ENCODE peak calls at places on chromosome 16, in four cellular contexts. One of them, this sample, is unnamed.
A peak's percentile ranks its signal among the peaks of the same experiment; 100 is the strongest.

GRCh38 chr16:27644165-27644564 is 94.2 kb downstream of the KATNIP start:
- DNase-seq in K562: no peak
- DNase-seq in HL-60: no peak
- DNase-seq in GM12878: no peak
- DNase-seq in this sample: no peak

GRCh38 chr16:47694543-47694942 is 233.4 kb downstream of the PHKB start:
- DNase-seq in K562: no peak
- DNase-seq in HL-60: no peak
- DNase-seq in GM12878: no peak
- DNase-seq in this sample: no peak

GRCh38 chr16:83878838-83879237 is 20.1 kb upstream of the MLYCD start:
- DNase-seq in K562: no peak
- DNase-seq in HL-60: peak; percentile 30
- DNase-seq in GM12878: no peak
- DNase-seq in this sample: no peak

GRCh38 chr16:65176603-65177002 is 54.7 kb upstream of the CDH11 start:
- DNase-seq in K562: no peak
- DNase-seq in HL-60: no peak
- DNase-seq in GM12878: no peak
- DNase-seq in this sample: no peak

GRCh38 chr16:77171750-77172635 is 19.0 kb upstream of the MON1B start:
- DNase-seq in K562: peak; percentile 59
- DNase-seq in HL-60: peak; percentile 38
- DNase-seq in GM12878: no peak
- DNase-seq in this sample: no peak

GRCh38 chr16:17470002-17470870 is 524 bp downstream of the XYLT1 start:
- DNase-seq in K562: peak; percentile 50
- DNase-seq in HL-60: no peak
- DNase-seq in GM12878: no peak
- DNase-seq in this sample: no peak

GRCh38 chr16:3487521-3488410 is 7.5 kb downstream of the C16orf90 start:
- DNase-seq in K562: no peak
- DNase-seq in HL-60: no peak
- DNase-seq in GM12878: no peak
- DNase-seq in this sample: no peak

GRCh38 chr16:2526135-2526534 is 5.1 kb downstream of the CEMP1 start:
- DNase-seq in K562: no peak
- DNase-seq in HL-60: peak; percentile 65
- DNase-seq in GM12878: no peak
- DNase-seq in this sample: no peak

GRCh38 chr16:1871974-1872635 is at the start of gene MEIOB:
- DNase-seq in K562: peak; percentile 92
- DNase-seq in HL-60: peak; percentile 45
- DNase-seq in GM12878: no peak
- DNase-seq in this sample: no peak

GRCh38 chr16:11456741-11457140 is 111.5 kb downstream of the RMI2 start:
- DNase-seq in K562: no peak
- DNase-seq in HL-60: no peak
- DNase-seq in GM12878: no peak
- DNase-seq in this sample: no peak

GRCh38 chr16:1413684-1414531 is 596 bp downstream of the UNKL start:
- DNase-seq in K562: peak; percentile 76
- DNase-seq in HL-60: peak; percentile 74
- DNase-seq in GM12878: peak; percentile 8
- DNase-seq in this sample: peak; percentile 73

GRCh38 chr16:85347213-85347591 is 234.9 kb upstream of the CIBAR2 start:
- DNase-seq in K562: peak; percentile 82
- DNase-seq in HL-60: peak; percentile 25
- DNase-seq in GM12878: no peak
- DNase-seq in this sample: no peak

GRCh38 chr16:68091604-68092261 is 6.6 kb downstream of the NFATC3 start:
- DNase-seq in K562: no peak
- DNase-seq in HL-60: no peak
- DNase-seq in GM12878: no peak
- DNase-seq in this sample: no peak

GRCh38 chr16:81657224-81657623 is 121.9 kb upstream of the PLCG2 start:
- DNase-seq in K562: no peak
- DNase-seq in HL-60: no peak
- DNase-seq in GM12878: peak; percentile 24
- DNase-seq in this sample: no peak

GRCh38 chr16:81658373-81658772 is 120.7 kb upstream of the PLCG2 start:
- DNase-seq in K562: no peak
- DNase-seq in HL-60: no peak
- DNase-seq in GM12878: no peak
- DNase-seq in this sample: no peak

GRCh38 chr16:81659249-81659648 is 119.8 kb upstream of the PLCG2 start:
- DNase-seq in K562: no peak
- DNase-seq in HL-60: no peak
- DNase-seq in GM12878: no peak
- DNase-seq in this sample: no peak

GRCh38 chr16:81655474-81656162 is 123.5 kb upstream of the PLCG2 start:
- DNase-seq in K562: no peak
- DNase-seq in HL-60: no peak
- DNase-seq in GM12878: no peak
- DNase-seq in this sample: no peak

DNA sequence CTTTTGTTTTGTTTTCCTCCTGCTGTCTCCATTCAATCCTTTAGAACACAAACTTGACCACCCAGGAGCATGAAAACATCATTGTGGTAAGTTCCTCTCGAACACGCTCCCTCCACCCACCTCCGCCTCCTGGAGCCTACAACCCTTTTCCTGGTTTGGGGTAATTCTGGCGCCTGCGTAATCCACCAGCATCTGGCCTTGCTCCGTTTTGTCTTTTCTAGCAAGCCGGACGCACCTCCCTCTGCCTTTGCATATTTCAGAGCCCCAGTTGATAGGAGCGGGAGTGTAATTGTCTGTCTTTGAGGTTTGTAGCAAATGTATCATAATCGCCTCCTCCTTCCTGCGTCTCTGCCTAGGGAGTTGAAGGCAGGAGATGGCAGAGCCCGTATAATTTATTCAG is 121.4 kb upstream of the PLCG2 start:
- DNase-seq in K562: no peak
- DNase-seq in HL-60: no peak
- DNase-seq in GM12878: no peak
- DNase-seq in this sample: no peak
- TF ChIP-seq SPI1 in K562: no peak
- TF ChIP-seq SPI1 in HL-60: no peak
- TF ChIP-seq SPI1 in GM12878: no peak
- TF ChIP-seq SPI1 in this sample: no peak

GRCh38 chr16:88013091-88013609 is 61.9 kb downstream of the BANP start:
- DNase-seq in K562: no peak
- DNase-seq in HL-60: no peak
- DNase-seq in GM12878: no peak
- DNase-seq in this sample: no peak
- TF ChIP-seq SPI1 in K562: no peak
- TF ChIP-seq SPI1 in HL-60: no peak
- TF ChIP-seq SPI1 in GM12878: no peak
- TF ChIP-seq SPI1 in this sample: no peak

GRCh38 chr16:72997141-72997542 is 50.8 kb downstream of the ZFHX3 start:
- DNase-seq in K562: no peak
- DNase-seq in HL-60: peak; percentile 79
- DNase-seq in GM12878: no peak
- DNase-seq in this sample: no peak
- TF ChIP-seq SPI1 in K562: no peak
- TF ChIP-seq SPI1 in HL-60: no peak
- TF ChIP-seq SPI1 in GM12878: no peak
- TF ChIP-seq SPI1 in this sample: no peak

DNA sequence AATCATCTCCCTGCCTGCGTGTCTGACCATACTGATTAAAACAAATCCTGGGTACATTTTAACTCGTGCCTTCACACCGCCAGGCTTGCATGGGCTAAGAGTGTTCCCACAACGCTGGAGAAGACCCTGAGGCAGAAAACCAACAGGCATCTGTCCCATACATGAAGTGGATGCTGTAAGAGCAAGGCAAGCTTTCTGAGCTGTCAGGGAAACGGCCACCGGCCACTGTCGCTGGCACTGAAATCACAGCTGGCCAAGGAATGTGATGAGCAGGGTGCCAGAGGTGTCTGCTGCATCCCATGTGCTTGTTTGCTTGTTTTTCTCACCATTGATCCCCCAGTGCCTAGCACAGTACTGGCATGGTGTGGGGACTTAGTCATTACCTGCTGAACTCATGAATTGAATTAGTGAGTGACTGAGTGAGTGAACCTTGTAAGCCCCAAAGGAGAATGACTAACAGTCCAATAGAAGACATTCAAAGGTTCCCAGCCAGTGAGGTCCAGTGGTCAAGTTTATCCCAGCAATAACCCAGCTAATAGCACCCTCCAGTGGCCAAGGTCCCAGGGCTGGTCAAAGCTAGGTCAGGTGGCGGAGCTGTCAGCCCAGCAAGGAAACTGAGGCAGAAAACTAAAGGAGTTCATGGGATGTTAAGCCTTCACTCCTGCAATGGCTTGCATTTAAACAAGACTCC is 92.7 kb upstream of the CDH5 start:
- DNase-seq in K562: no peak
- DNase-seq in HL-60: no peak
- DNase-seq in GM12878: no peak
- DNase-seq in this sample: no peak
- TF ChIP-seq SPI1 in K562: no peak
- TF ChIP-seq SPI1 in HL-60: no peak
- TF ChIP-seq SPI1 in GM12878: no peak
- TF ChIP-seq SPI1 in this sample: no peak

DNA sequence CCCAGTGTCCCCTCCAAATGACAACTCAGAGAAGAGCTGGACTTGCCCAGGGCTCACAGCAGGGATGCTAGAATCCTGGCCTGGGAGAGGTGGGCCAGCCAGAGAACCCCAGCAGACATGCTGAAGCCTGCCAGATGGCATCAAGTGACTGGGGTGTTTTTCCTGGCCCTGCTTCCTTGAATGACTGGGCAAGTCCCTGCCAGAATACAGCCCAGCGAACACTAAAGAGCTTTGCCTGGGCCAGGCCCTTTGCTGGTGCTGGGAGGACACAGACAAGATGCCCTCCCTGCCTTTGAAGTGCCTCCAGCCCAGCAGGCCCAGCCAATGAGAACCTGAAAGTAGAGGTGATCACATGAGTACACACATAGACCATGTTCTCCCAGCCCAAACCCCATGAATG is 11.5 kb downstream of the ZNF319 start:
- DNase-seq in K562: no peak
- DNase-seq in HL-60: no peak
- DNase-seq in GM12878: no peak
- DNase-seq in this sample: no peak
- TF ChIP-seq SPI1 in K562: no peak
- TF ChIP-seq SPI1 in HL-60: no peak
- TF ChIP-seq SPI1 in GM12878: no peak
- TF ChIP-seq SPI1 in this sample: no peak

DNA sequence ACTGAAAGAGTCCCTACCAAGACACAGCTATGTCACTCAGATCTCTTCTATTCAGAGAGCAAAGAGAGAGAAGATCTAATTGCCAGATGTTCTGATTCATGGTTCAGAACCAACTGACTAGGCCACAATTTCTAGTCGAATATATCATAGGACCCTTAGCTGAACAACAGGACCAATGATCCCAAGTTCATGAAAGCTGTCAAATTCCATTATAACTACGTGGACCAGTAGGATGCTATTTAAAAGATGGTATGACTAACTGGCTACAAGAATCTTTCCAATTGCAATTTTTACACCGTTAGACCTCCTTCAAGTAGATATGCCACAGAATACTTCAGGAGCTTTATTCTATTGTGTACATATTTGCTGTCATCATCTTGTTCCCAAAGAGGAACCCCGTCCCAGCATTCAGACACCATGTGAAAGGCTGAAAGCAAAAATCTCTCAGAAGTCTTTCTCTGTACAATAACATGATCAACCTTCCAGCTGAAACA is 26.0 kb downstream of the DCUN1D3 start:
- DNase-seq in K562: no peak
- DNase-seq in HL-60: no peak
- DNase-seq in GM12878: no peak
- DNase-seq in this sample: no peak
- TF ChIP-seq SPI1 in K562: no peak
- TF ChIP-seq SPI1 in HL-60: no peak
- TF ChIP-seq SPI1 in GM12878: no peak
- TF ChIP-seq SPI1 in this sample: no peak

DNA sequence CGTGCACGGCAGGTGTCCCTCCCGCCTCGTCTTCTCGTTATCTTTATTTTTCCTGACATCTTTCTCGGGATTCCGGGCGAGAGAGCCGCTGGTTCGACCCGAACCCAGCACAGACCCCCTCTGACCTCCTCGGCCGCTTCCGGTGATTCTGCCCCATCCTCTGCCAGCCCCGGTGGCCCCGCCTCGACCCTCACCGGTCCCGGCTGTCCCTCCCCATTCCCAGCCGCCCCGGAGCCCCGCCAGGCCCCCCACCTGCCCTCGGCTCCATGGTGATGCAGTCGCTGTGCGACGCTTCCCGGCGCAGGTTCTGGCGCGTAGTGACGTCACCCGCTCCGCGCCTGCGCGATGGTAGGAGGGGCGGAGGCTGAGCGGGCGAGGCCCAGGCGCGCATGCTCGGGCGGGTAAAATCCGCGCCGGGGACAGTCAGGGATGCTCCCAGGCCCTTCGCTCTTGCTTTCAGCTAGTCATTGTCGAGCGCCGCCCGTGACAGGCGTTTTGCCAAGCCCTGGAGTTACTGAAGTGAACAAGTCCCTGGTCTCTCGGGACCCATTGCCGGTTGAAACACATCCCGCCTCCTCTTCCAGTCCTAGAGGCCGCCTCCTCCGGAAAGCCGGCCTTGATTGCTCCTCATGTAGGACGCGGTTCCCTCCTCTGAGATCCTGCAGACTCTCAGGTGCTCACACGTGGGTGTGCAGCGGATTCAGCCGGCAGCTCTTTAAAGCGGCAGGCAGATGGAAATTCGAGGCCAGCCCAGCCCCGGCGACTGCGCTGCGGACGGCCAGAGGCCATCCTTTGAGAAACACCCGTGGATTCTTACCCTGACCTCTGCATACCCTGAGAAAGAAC is at the start of gene MTHFSD:
- DNase-seq in K562: peak; percentile 99
- DNase-seq in HL-60: peak; percentile 73
- DNase-seq in GM12878: peak; percentile 74
- DNase-seq in this sample: peak; percentile 97
- TF ChIP-seq SPI1 in K562: no peak
- TF ChIP-seq SPI1 in HL-60: no peak
- TF ChIP-seq SPI1 in GM12878: no peak
- TF ChIP-seq SPI1 in this sample: no peak

This sample was measured in GM12891.